ENCODE peak calls at places on chromosomes 7 and 10, in seven cellular contexts. One of them, this sample, is unnamed.

GRCh38 chr7:102080003-102080361 is 206.7 kb upstream of the SH2B2 start:
- DNase-seq in naive thymus-derived CD4-positive, alpha-beta T cell: no peak
- DNase-seq in ascending aorta: no peak
- DNase-seq in tibial artery: no peak
- DNase-seq in stomach: no peak
- DNase-seq in OCI-LY7: no peak
- DNase-seq in brain microvascular endothelial cell: no peak
- DNase-seq in this sample: peak

GRCh38 chr10:12777840-12778585 is 223.5 kb downstream of the CCDC3 start:
- DNase-seq in naive thymus-derived CD4-positive, alpha-beta T cell: no peak
- DNase-seq in ascending aorta: no peak
- DNase-seq in tibial artery: no peak
- DNase-seq in stomach: no peak
- DNase-seq in OCI-LY7: no peak
- DNase-seq in brain microvascular endothelial cell: no peak
- DNase-seq in this sample: no peak

GRCh38 chr7:136023134-136023869 is 46.1 kb upstream of the MTPN start:
- DNase-seq in naive thymus-derived CD4-positive, alpha-beta T cell: no peak
- DNase-seq in ascending aorta: no peak
- DNase-seq in tibial artery: no peak
- DNase-seq in stomach: no peak
- DNase-seq in OCI-LY7: no peak
- DNase-seq in brain microvascular endothelial cell: no peak
- DNase-seq in this sample: no peak

GRCh38 chr10:132539431-132539839 is 1.8 kb downstream of the INPP5A start:
- DNase-seq in naive thymus-derived CD4-positive, alpha-beta T cell: peak
- DNase-seq in ascending aorta: peak
- DNase-seq in tibial artery: peak
- DNase-seq in stomach: peak
- DNase-seq in OCI-LY7: no peak
- DNase-seq in brain microvascular endothelial cell: no peak
- DNase-seq in this sample: peak

GRCh38 chr7:23115991-23116390 is 10.4 kb downstream of the KLHL7 start:
- DNase-seq in naive thymus-derived CD4-positive, alpha-beta T cell: no peak
- DNase-seq in ascending aorta: no peak
- DNase-seq in tibial artery: no peak
- DNase-seq in stomach: no peak
- DNase-seq in OCI-LY7: no peak
- DNase-seq in brain microvascular endothelial cell: no peak
- DNase-seq in this sample: no peak

GRCh38 chr10:22086730-22087364 is 83.3 kb upstream of the DNAJC1 start:
- DNase-seq in naive thymus-derived CD4-positive, alpha-beta T cell: no peak
- DNase-seq in ascending aorta: no peak
- DNase-seq in tibial artery: peak
- DNase-seq in stomach: peak
- DNase-seq in OCI-LY7: no peak
- DNase-seq in brain microvascular endothelial cell: peak
- DNase-seq in this sample: no peak

GRCh38 chr7:46741181-46741580 is 820.1 kb upstream of the IGFBP3 start:
- DNase-seq in naive thymus-derived CD4-positive, alpha-beta T cell: no peak
- DNase-seq in ascending aorta: no peak
- DNase-seq in tibial artery: no peak
- DNase-seq in stomach: no peak
- DNase-seq in OCI-LY7: no peak
- DNase-seq in brain microvascular endothelial cell: no peak
- DNase-seq in this sample: no peak

GRCh38 chr7:3239291-3239691 is 61.8 kb upstream of the SDK1 start:
- DNase-seq in naive thymus-derived CD4-positive, alpha-beta T cell: no peak
- DNase-seq in ascending aorta: no peak
- DNase-seq in tibial artery: no peak
- DNase-seq in stomach: no peak
- DNase-seq in OCI-LY7: no peak
- DNase-seq in brain microvascular endothelial cell: no peak
- DNase-seq in this sample: no peak

GRCh38 chr7:28586736-28587135 is 174.4 kb downstream of the CREB5 start:
- DNase-seq in naive thymus-derived CD4-positive, alpha-beta T cell: no peak
- DNase-seq in ascending aorta: no peak
- DNase-seq in tibial artery: no peak
- DNase-seq in stomach: no peak
- DNase-seq in OCI-LY7: no peak
- DNase-seq in brain microvascular endothelial cell: no peak
- DNase-seq in this sample: no peak

GRCh38 chr10:119896937-119897336 is 4.4 kb downstream of the SEC23IP start:
- DNase-seq in naive thymus-derived CD4-positive, alpha-beta T cell: no peak
- DNase-seq in ascending aorta: no peak
- DNase-seq in tibial artery: peak
- DNase-seq in stomach: peak
- DNase-seq in OCI-LY7: no peak
- DNase-seq in brain microvascular endothelial cell: no peak
- DNase-seq in this sample: no peak

GRCh38 chr10:78579995-78580394 is 488.8 kb upstream of the ZMIZ1 start:
- DNase-seq in naive thymus-derived CD4-positive, alpha-beta T cell: no peak
- DNase-seq in ascending aorta: no peak
- DNase-seq in tibial artery: no peak
- DNase-seq in stomach: peak
- DNase-seq in OCI-LY7: no peak
- DNase-seq in brain microvascular endothelial cell: no peak
- DNase-seq in this sample: no peak

GRCh38 chr10:132504501-132505272 is 32.9 kb upstream of the INPP5A start:
- DNase-seq in naive thymus-derived CD4-positive, alpha-beta T cell: no peak
- DNase-seq in ascending aorta: no peak
- DNase-seq in tibial artery: peak
- DNase-seq in stomach: no peak
- DNase-seq in OCI-LY7: no peak
- DNase-seq in brain microvascular endothelial cell: no peak
- DNase-seq in this sample: no peak

GRCh38 chr7:3027005-3027404 is 16.7 kb downstream of the CARD11 start:
- DNase-seq in naive thymus-derived CD4-positive, alpha-beta T cell: no peak
- DNase-seq in ascending aorta: no peak
- DNase-seq in tibial artery: no peak
- DNase-seq in stomach: no peak
- DNase-seq in OCI-LY7: no peak
- DNase-seq in brain microvascular endothelial cell: no peak
- DNase-seq in this sample: no peak

GRCh38 chr7:45421826-45422225 is 152.3 kb upstream of the ADCY1 start:
- DNase-seq in naive thymus-derived CD4-positive, alpha-beta T cell: no peak
- DNase-seq in ascending aorta: no peak
- DNase-seq in tibial artery: no peak
- DNase-seq in stomach: no peak
- DNase-seq in OCI-LY7: no peak
- DNase-seq in brain microvascular endothelial cell: no peak
- DNase-seq in this sample: no peak

GRCh38 chr7:42238709-42239395 is 1.8 kb upstream of the GLI3 start:
- DNase-seq in naive thymus-derived CD4-positive, alpha-beta T cell: no peak
- DNase-seq in ascending aorta: peak
- DNase-seq in tibial artery: peak
- DNase-seq in stomach: no peak
- DNase-seq in OCI-LY7: no peak
- DNase-seq in brain microvascular endothelial cell: peak
- DNase-seq in this sample: no peak

GRCh38 chr7:128906766-128907559 is 3.5 kb downstream of the KCP start:
- DNase-seq in naive thymus-derived CD4-positive, alpha-beta T cell: no peak
- DNase-seq in ascending aorta: peak
- DNase-seq in tibial artery: peak
- DNase-seq in stomach: no peak
- DNase-seq in OCI-LY7: no peak
- DNase-seq in brain microvascular endothelial cell: no peak
- DNase-seq in this sample: no peak

DNA sequence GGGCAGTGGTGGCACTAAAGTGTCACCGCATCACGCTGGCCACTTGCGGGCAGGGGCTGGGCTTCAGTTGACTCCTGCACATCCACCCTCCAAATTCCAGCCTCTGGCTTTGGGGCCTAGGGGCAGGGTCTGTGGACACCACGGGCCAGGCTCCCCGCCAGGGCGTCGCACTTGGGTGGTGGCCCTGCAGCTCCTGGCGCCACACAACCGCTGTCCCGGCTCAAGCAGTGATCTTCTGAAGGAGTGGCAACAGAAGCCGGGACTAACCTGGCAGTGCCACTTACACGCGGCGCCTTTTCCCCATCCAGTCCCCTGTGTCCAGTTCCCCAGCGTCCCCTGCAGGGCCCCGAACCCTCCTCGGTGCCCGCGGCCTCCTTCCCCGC is 134.3 kb upstream of the ZNF92 start:
- DNase-seq in naive thymus-derived CD4-positive, alpha-beta T cell: no peak
- DNase-seq in ascending aorta: no peak
- DNase-seq in tibial artery: no peak
- DNase-seq in stomach: no peak
- DNase-seq in OCI-LY7: no peak
- DNase-seq in brain microvascular endothelial cell: no peak
- DNase-seq in this sample: no peak
- H3K4me3 ChIP-seq in naive thymus-derived CD4-positive, alpha-beta T cell: no peak
- H3K4me3 ChIP-seq in ascending aorta: peak
- H3K4me3 ChIP-seq in tibial artery: peak
- H3K4me3 ChIP-seq in stomach: peak
- H3K4me3 ChIP-seq in OCI-LY7: no peak
- H3K4me3 ChIP-seq in brain microvascular endothelial cell: peak
- H3K4me3 ChIP-seq in this sample: no peak

DNA sequence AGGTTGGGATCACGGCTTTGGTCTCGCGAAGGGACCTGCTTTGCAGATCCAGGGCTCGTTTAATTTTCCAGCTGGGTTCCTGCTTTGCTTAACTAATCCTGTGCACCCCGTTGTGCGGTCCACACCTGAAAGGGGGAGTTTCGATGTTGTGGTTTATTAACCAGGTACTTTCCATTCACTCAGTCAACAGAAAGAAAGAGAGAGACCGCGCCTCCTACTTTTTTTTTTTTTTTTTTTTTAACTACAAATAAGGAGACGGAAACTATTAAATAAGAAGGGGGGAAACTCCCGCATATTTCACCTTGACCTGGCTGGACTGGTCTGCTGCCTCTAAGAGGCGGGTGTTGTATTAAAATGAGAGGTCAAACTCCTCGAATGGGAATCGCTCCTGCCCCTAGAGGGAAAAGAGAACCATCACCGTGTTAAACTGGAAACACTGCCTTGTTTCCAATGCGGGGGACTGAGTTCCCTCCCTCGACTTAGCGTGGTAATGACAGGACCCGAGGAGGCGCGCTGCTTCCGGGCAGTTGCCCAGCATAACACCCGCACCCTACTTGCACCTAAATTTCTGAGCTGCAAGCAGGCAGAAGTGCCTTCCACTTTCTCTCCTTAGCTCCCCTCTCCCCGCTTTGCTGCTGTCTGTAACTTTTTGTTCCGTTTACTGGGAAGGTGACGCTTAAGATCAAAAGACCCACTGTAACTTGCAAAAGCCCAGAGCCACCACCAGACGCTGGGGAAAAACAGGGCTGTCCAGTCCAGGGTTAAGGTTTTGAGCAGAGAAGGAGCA is 1.1 kb upstream of the ITGB8 start:
- DNase-seq in naive thymus-derived CD4-positive, alpha-beta T cell: no peak
- DNase-seq in ascending aorta: peak
- DNase-seq in tibial artery: peak
- DNase-seq in stomach: peak
- DNase-seq in OCI-LY7: no peak
- DNase-seq in brain microvascular endothelial cell: peak
- DNase-seq in this sample: no peak
- H3K27ac ChIP-seq in naive thymus-derived CD4-positive, alpha-beta T cell: no peak
- H3K27ac ChIP-seq in ascending aorta: peak
- H3K27ac ChIP-seq in tibial artery: peak
- H3K27ac ChIP-seq in stomach: peak
- H3K27ac ChIP-seq in OCI-LY7: no peak
- H3K27ac ChIP-seq in brain microvascular endothelial cell: peak
- H3K27ac ChIP-seq in this sample: no peak

DNA sequence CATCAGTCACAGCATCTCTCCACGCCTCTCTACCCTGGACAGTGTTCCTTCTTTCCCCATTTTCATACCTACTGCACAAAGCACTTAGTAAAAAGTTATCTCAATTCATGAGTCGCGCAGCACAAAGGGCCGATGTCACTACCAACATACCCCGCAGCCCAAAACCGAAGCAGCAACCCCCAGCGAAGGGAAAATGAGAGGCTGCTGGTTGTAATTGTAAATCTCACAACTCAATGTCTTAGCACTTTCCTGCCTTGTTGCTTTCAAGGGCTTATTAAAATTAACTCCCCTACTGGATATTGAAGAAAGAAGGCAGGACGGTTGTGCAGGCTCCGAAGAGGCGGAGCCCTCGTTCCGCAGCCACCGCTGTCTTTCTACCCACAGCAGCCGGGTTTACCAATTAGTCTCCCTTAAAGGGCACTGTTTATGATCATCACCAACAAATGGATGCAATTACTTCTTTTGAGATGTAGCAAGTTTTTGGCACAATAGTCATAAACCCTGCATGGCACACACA is 6.5 kb downstream of the DIP2C start:
- DNase-seq in naive thymus-derived CD4-positive, alpha-beta T cell: no peak
- DNase-seq in ascending aorta: peak
- DNase-seq in tibial artery: no peak
- DNase-seq in stomach: no peak
- DNase-seq in OCI-LY7: no peak
- DNase-seq in brain microvascular endothelial cell: no peak
- DNase-seq in this sample: no peak
- H3K4me3 ChIP-seq in naive thymus-derived CD4-positive, alpha-beta T cell: no peak
- H3K4me3 ChIP-seq in ascending aorta: peak
- H3K4me3 ChIP-seq in tibial artery: peak
- H3K4me3 ChIP-seq in stomach: peak
- H3K4me3 ChIP-seq in OCI-LY7: no peak
- H3K4me3 ChIP-seq in brain microvascular endothelial cell: peak
- H3K4me3 ChIP-seq in this sample: no peak

GRCh38 chr10:73937333-73938020 is 26.5 kb downstream of the PLAU start:
- DNase-seq in naive thymus-derived CD4-positive, alpha-beta T cell: no peak
- DNase-seq in ascending aorta: no peak
- DNase-seq in tibial artery: no peak
- DNase-seq in stomach: no peak
- DNase-seq in OCI-LY7: no peak
- DNase-seq in brain microvascular endothelial cell: no peak
- DNase-seq in this sample: no peak

GRCh38 chr10:73935895-73936294 is 25.0 kb downstream of the PLAU start:
- DNase-seq in naive thymus-derived CD4-positive, alpha-beta T cell: no peak
- DNase-seq in ascending aorta: no peak
- DNase-seq in tibial artery: no peak
- DNase-seq in stomach: no peak
- DNase-seq in OCI-LY7: no peak
- DNase-seq in brain microvascular endothelial cell: no peak
- DNase-seq in this sample: no peak

GRCh38 chr10:73931767-73932624 is 21.1 kb downstream of the PLAU start:
- DNase-seq in naive thymus-derived CD4-positive, alpha-beta T cell: peak
- DNase-seq in ascending aorta: no peak
- DNase-seq in tibial artery: no peak
- DNase-seq in stomach: peak
- DNase-seq in OCI-LY7: peak
- DNase-seq in brain microvascular endothelial cell: no peak
- DNase-seq in this sample: peak

GRCh38 chr10:73934074-73934473 is 23.1 kb downstream of the PLAU start:
- DNase-seq in naive thymus-derived CD4-positive, alpha-beta T cell: no peak
- DNase-seq in ascending aorta: no peak
- DNase-seq in tibial artery: no peak
- DNase-seq in stomach: no peak
- DNase-seq in OCI-LY7: no peak
- DNase-seq in brain microvascular endothelial cell: no peak
- DNase-seq in this sample: no peak

DNA sequence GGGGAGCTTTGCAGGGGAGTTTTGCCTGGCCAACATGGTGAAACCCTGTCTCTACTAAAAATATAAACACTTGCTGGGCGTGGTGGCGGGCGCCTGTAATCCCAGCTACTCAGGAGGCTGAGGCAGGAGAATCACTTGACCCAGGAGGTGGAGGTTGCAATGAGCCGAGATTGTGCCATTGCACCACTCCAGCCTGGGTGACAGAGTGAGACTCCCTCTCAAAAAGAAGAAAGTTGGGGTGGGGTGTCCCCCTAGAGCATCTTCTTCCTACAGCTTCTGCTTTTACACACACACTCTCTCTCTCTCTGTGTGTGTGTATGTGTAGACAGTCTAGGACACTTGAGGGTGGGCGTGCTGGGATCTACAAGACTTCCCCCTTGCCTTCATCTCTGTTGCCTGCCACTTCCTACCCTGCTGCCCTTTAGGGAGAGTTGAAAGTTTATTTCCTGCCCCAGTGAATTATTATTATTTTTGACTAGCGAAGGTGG is 21.7 kb downstream of the PLAU start:
- DNase-seq in naive thymus-derived CD4-positive, alpha-beta T cell: no peak
- DNase-seq in ascending aorta: no peak
- DNase-seq in tibial artery: no peak
- DNase-seq in stomach: no peak
- DNase-seq in OCI-LY7: no peak
- DNase-seq in brain microvascular endothelial cell: no peak
- DNase-seq in this sample: no peak
- H3K27ac ChIP-seq in naive thymus-derived CD4-positive, alpha-beta T cell: no peak
- H3K27ac ChIP-seq in ascending aorta: no peak
- H3K27ac ChIP-seq in tibial artery: no peak
- H3K27ac ChIP-seq in stomach: no peak
- H3K27ac ChIP-seq in OCI-LY7: no peak
- H3K27ac ChIP-seq in brain microvascular endothelial cell: no peak
- H3K27ac ChIP-seq in this sample: no peak

This sample was measured in CD8-positive, alpha-beta memory T cell.